ENCODE peak calls at places on chromosomes 2 and 18, in four cellular contexts. C is stomach, E is K562, M is upper lobe of left lung. T is an unnamed sample.

GRCh38 chr2:109615637-109616144 is 1.5 kb downstream of the SOWAHC start:
- DNase-seq in E (no peak), C (no peak), M (peak), T (no peak)

GRCh38 chr2:169770991-169771390 is 27.7 kb upstream of the SSB start:
- DNase-seq in C (no peak), M (no peak), E (no peak), T (no peak)

GRCh38 chr18:59631583-59632181 is 65.5 kb downstream of the CCBE1 start:
- DNase-seq in C (no peak), M (no peak), E (peak), T (no peak)

GRCh38 chr18:51437280-51438271 is 240.1 kb upstream of the MEX3C start:
- DNase-seq in E (no peak), M (no peak), C (no peak), T (no peak)

GRCh38 chr18:9613550-9614400 is 584 bp downstream of the PPP4R1 start:
- DNase-seq in C (peak), M (peak), E (peak), T (peak)

GRCh38 chr2:96113367-96113677 is 3.0 kb downstream of the ADRA2B start:
- DNase-seq in E (no peak), C (no peak), M (no peak), T (no peak)

GRCh38 chr2:240480834-240481623 is 45.6 kb downstream of the GPC1 start:
- DNase-seq in C (peak), E (no peak), M (no peak), T (peak)

GRCh38 chr2:45169339-45170190 is 160.3 kb upstream of the SIX2 start:
- DNase-seq in C (no peak), E (no peak), M (peak), T (no peak)

GRCh38 chr18:58195278-58195721 is 151.3 kb downstream of the NEDD4L start:
- DNase-seq in E (no peak), M (peak), C (peak), T (peak)

GRCh38 chr2:73403237-73403636 is 17.6 kb downstream of the ALMS1 start:
- DNase-seq in M (no peak), C (no peak), E (no peak), T (no peak)

GRCh38 chr2:3254438-3254941 is 123.1 kb downstream of the EIPR1 start:
- DNase-seq in E (no peak), C (no peak), M (no peak), T (no peak)

GRCh38 chr2:167331636-167332232 is 443.5 kb downstream of the XIRP2 start:
- DNase-seq in E (no peak), C (no peak), M (no peak), T (no peak)

GRCh38 chr2:239324456-239324855 is 76.4 kb downstream of the HDAC4 start:
- DNase-seq in M (no peak), C (peak), E (no peak), T (no peak)

GRCh38 chr2:96809951-96810782 is 5.9 kb upstream of the CNNM3 start:
- DNase-seq in C (no peak), E (peak), M (no peak), T (no peak)

GRCh38 chr2:130892793-130893785 is 56.4 kb downstream of the ARHGEF4 start:
- DNase-seq in C (no peak), E (no peak), M (no peak), T (no peak)

GRCh38 chr2:171595896-171596295 is 73.6 kb downstream of the CYBRD1 start:
- DNase-seq in E (no peak), M (no peak), C (no peak), T (no peak)

GRCh38 chr2:63369146-63369545 is 219.1 kb downstream of the WDPCP start:
- DNase-seq in E (no peak), M (no peak), C (no peak), T (no peak)

GRCh38 chr2:10000541-10000940 is 42.8 kb upstream of the KLF11 start:
- DNase-seq in E (no peak), C (no peak), M (no peak), T (peak)

GRCh38 chr2:239674101-239674980 is 273.5 kb upstream of the HDAC4 start:
- DNase-seq in E (no peak), C (no peak), M (peak), T (no peak)

GRCh38 chr2:88658890-88659881 is 31.9 kb upstream of the EIF2AK3 start:
- DNase-seq in E (peak), C (no peak), M (no peak), T (peak)

GRCh38 chr2:10330700-10331032 is 28.0 kb downstream of the HPCAL1 start:
- DNase-seq in C (no peak), M (no peak), E (no peak), T (no peak)

GRCh38 chr2:189002079-189002478 is 27.9 kb downstream of the COL3A1 start:
- DNase-seq in C (no peak), M (no peak), E (peak), T (no peak)

GRCh38 chr2:241803387-241804325 is 5.3 kb upstream of the NEU4 start:
- DNase-seq in C (no peak), E (no peak), M (peak), T (peak)

DNA sequence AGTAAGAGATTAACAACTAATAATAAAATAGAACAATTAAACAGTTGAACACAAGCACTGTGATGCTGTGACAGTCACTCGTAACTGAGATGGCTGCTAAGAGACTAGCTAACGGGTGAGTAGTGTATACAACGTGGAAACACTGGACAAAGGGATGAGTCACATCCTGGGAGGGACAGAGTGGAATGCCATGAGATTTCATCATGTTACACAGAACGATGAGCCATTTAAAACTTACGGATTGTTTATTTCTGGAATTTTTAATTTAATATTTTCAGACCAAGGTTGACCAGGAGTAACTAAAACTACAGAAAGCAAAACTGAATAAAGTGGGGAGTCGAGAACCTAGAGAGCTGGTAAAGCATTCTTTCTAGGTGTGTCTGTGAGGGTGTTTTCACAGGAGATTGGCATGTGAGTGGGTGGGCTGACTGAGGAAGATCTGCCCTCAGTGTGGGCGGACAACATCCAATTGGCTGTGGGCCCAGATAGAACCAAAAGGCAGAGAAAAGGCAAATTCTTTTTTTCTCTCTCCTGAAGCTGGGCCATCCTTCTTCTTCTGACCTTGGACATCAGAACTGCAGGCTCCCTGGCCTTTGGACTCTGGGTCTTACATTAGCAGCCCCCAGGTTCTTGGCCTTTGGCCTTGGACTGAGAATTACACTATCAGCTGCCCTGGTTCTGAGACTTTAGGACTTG is 14.6 kb downstream of the TMSB10 start:
- DNase-seq in M (no peak), C (no peak), E (peak), T (peak)
- TF ChIP-seq EP300 in M (no peak), C (no peak), E (peak), T (no peak)

GRCh38 chr2:28377984-28378678 is 14.5 kb upstream of the FOSL2 start:
- DNase-seq in E (no peak), C (peak), M (no peak), T (no peak)
- TF ChIP-seq POLR2A in E (no peak), C (peak), M (no peak), T (no peak)

GRCh38 chr2:135844285-135844985 is 7.5 kb upstream of the LCT start:
- DNase-seq in E (no peak), M (no peak), C (no peak), T (no peak)

GRCh38 chr2:135843671-135844070 is 6.7 kb upstream of the LCT start:
- DNase-seq in C (no peak), M (no peak), E (no peak), T (no peak)

GRCh38 chr2:135845257-135845656 is 8.3 kb upstream of the LCT start:
- DNase-seq in E (no peak), C (no peak), M (no peak), T (no peak)

GRCh38 chr2:135849087-135849486 is 12.1 kb upstream of the LCT start:
- DNase-seq in M (no peak), C (no peak), E (no peak), T (no peak)

GRCh38 chr2:135845997-135846396 is 9.0 kb upstream of the LCT start:
- DNase-seq in C (no peak), M (no peak), E (no peak), T (no peak)
- TF ChIP-seq POLR2AphosphoS5 in C (no peak), M (no peak), E (no peak), T (no peak)

GRCh38 chr18:22915337-22915736 is 17.8 kb upstream of the RBBP8 start:
- DNase-seq in C (no peak), E (no peak), M (no peak), T (no peak)

GRCh38 chr18:22912149-22912548 is 21.0 kb upstream of the RBBP8 start:
- DNase-seq in C (no peak), M (no peak), E (no peak), T (no peak)

GRCh38 chr18:22914633-22915032 is 18.5 kb upstream of the RBBP8 start:
- DNase-seq in M (no peak), C (no peak), E (no peak), T (no peak)

GRCh38 chr18:22912835-22913234 is 20.3 kb upstream of the RBBP8 start:
- DNase-seq in E (no peak), M (no peak), C (no peak), T (no peak)

DNA sequence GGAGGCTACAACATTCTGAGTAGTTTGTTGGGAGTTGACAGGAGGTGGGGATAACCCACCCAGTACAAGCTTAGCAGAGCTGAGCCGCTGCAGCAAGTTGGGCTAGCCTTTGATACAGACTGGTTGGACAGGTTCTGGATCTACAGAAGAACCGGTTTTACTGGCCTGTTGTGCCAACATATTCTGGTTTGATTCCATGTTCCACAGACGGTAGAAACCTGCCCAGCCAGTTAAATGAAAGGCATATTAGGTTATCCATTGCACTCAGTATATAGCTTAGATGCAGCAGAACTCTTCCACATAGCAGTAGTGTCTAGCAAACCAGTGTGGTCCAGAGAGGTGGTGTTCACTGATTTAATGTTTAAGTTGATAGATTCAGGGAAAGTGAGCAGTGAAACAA is 19.3 kb upstream of the RBBP8 start:
- DNase-seq in E (no peak), M (no peak), C (peak), T (no peak)
- TF ChIP-seq EP300 in E (no peak), M (no peak), C (no peak), T (no peak)

DNA sequence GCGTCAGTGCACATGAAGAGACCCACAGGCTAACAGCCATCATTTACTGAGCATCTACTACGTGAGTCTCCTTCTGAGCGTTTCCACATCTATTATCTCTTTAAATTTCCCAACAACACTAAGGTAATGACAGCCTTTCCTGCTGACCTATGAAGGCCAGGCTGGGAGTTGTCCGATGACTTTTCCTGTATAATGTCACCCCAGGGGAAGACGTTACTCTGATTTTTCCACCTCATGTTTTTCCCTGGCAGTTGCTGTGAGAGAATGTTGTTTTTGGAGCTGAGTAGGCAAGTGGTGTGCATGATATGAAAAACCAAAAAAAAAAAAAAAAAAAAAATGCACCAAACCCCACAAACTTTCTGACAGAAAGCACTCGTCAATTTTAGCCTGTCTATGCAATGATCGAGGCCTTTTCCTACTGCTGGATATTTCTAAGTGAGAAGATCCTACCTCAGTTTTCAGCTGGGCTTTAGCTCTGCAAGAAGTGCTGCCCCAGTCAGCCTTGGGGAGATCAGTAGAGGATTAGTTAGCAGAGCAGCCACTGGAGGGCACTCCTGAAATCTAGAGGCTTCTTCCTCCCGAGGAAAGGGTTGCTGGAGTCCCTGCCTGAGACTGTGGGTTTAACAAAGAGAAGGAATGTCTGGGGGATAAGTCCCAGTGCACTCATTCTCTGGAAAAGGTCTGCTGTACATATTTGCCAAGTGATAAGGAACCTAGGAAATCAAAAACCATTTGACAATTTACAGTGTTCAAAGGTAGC is 207.5 kb downstream of the SLC8A1 start:
- DNase-seq in E (peak), M (no peak), C (peak), T (peak)
- TF ChIP-seq POLR2A in E (no peak), M (no peak), C (no peak), T (no peak)

GRCh38 chr2:237734905-237735623 is 63.5 kb upstream of the RBM44 start:
- DNase-seq in C (no peak), E (no peak), M (no peak), T (peak)
- TF ChIP-seq POLR2AphosphoS5 in C (no peak), E (no peak), M (no peak), T (no peak)

GRCh38 chr18:56999823-57000222 is 147.1 kb upstream of the BOD1L2 start:
- DNase-seq in M (no peak), C (no peak), E (no peak), T (no peak)

GRCh38 chr18:57003342-57003741 is 143.5 kb upstream of the BOD1L2 start:
- DNase-seq in E (no peak), C (no peak), M (no peak), T (no peak)

GRCh38 chr18:56997200-56997599 is 149.7 kb upstream of the BOD1L2 start:
- DNase-seq in M (no peak), E (no peak), C (no peak), T (no peak)

GRCh38 chr18:57004366-57005121 is 142.3 kb upstream of the BOD1L2 start:
- DNase-seq in C (no peak), E (no peak), M (no peak), T (no peak)

GRCh38 chr18:57002627-57003026 is 144.3 kb upstream of the BOD1L2 start:
- DNase-seq in M (no peak), C (no peak), E (no peak), T (no peak)
- TF ChIP-seq EP300 in M (no peak), C (no peak), E (no peak), T (no peak)

GRCh38 chr2:111167238-111168162 is 46.8 kb downstream of the BCL2L11 start:
- DNase-seq in C (no peak), E (peak), M (no peak), T (no peak)
- TF ChIP-seq POLR2A in C (no peak), E (no peak), M (no peak), T (no peak)

GRCh38 chr2:160406591-160407392 is 86.8 kb downstream of the RBMS1 start:
- DNase-seq in C (peak), E (no peak), M (peak), T (peak)

GRCh38 chr2:160408205-160408561 is 85.4 kb downstream of the RBMS1 start:
- DNase-seq in M (no peak), E (no peak), C (no peak), T (no peak)

GRCh38 chr2:160408575-160409291 is 84.9 kb downstream of the RBMS1 start:
- DNase-seq in C (no peak), E (no peak), M (no peak), T (no peak)

GRCh38 chr2:160409480-160409879 is 84.1 kb downstream of the RBMS1 start:
- DNase-seq in E (no peak), M (no peak), C (no peak), T (no peak)

DNA sequence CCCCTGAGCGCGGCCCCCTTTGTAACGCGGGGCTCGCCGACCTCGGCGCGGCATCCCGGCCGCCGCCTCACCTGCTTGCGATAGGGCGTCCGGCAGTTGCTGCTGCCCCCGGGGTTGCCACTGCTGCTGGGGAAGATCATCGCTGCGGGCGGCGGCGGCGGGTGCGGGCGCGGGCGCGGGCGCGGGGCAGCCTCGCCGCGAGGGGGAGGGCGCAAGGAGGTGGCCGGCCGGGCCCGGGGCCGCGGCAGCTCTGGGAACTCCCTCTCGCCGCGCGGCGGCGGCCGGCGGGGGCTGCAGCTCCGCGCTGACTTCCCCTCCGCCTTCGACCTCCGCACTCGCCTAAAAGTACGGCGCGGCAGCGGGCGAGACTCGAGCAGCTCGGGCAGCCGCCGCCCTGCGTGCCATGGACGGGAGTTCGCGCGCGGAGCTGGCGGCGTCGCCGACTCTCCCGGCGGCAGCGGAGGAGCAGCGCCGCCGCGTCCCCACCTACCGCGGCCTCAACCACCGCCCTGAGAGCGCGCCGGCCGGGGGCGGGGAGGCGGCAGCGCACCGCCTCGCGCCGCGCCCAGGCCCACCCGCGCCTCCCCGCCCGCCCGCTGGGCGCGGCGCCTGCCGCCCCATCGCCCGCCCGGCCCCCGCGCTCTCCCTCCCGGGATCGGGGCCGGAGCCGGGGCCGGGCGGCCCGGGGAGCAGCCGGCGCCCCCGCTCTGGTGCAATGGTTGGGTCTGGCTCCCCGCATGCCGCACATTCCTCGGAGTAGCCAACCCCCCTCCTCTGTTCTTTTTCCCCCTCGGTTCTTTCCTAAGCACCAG is 86.0 kb downstream of the RBMS1 start:
- DNase-seq in M (peak), E (no peak), C (peak), T (peak)
- TF ChIP-seq POLR2AphosphoS5 in M (peak), E (no peak), C (peak), T (peak)